ENCODE peak calls at places on chromosomes 5 and 9, in five cellular contexts. M is IMR-90, O is neural progenitor cell, C is neuronal stem cell, N is PC-9. Q is an unnamed sample.

GRCh38 chr9:88922091-88922490 is 69.2 kb upstream of the S1PR3 start:
- DNase-seq in O (no peak), M (no peak), N (no peak), C (no peak), Q (peak; percentile 89)

GRCh38 chr9:130143279-130143893 is 28.8 kb upstream of the NCS1 start:
- DNase-seq in M (no peak), C (no peak), O (no peak), N (no peak), Q (no peak)

GRCh38 chr5:7876867-7877266 is 7.9 kb downstream of the MTRR start:
- DNase-seq in O (no peak), M (peak; percentile 75), C (no peak), N (no peak), Q (no peak)

GRCh38 chr5:78235289-78235688 is 59.2 kb downstream of the AP3B1 start:
- DNase-seq in N (no peak), C (no peak), M (peak; percentile 56), O (no peak), Q (no peak)

GRCh38 chr5:139574641-139575312 is 13.6 kb downstream of the UBE2D2 start:
- DNase-seq in M (peak; percentile 62), O (peak; percentile 60), N (no peak), C (no peak), Q (peak; percentile 75)

GRCh38 chr5:87872986-87873385 is 395.7 kb downstream of the TMEM161B start:
- DNase-seq in C (peak; percentile 43), M (no peak), N (no peak), O (peak; percentile 71), Q (no peak)

GRCh38 chr9:77472646-77473045 is 175.5 kb downstream of the GNA14 start:
- DNase-seq in O (no peak), C (no peak), M (no peak), N (no peak), Q (no peak)

GRCh38 chr9:37283730-37284235 is 138.7 kb upstream of the GRHPR start:
- DNase-seq in M (peak; percentile 87), O (peak; percentile 34), N (no peak), C (no peak), Q (no peak)

GRCh38 chr9:28774433-28775029 is 1201.2 kb upstream of the C9orf72 start:
- DNase-seq in M (peak; percentile 0), O (peak; percentile 32), C (peak; percentile 24), N (no peak), Q (peak; percentile 51)

GRCh38 chr5:42250-42649 is 49.7 kb upstream of the PLEKHG4B start:
- DNase-seq in M (peak; percentile 4), O (peak; percentile 68), N (no peak), C (no peak), Q (no peak)

GRCh38 chr9:33109097-33109496 is 32.6 kb upstream of the SMU1 start:
- DNase-seq in C (no peak), N (no peak), M (no peak), O (no peak), Q (no peak)

GRCh38 chr5:156330141-156330870 is 3.3 kb downstream of the SGCD start:
- DNase-seq in M (peak; percentile 54), N (no peak), C (no peak), O (no peak), Q (no peak)

GRCh38 chr5:141199359-141200235 is at the start of gene PCDHB11:
- DNase-seq in C (no peak), N (no peak), O (peak; percentile 53), M (no peak), Q (peak; percentile 50)

GRCh38 chr5:171336486-171337206 is 27.6 kb downstream of the TLX3 start:
- DNase-seq in N (peak; percentile 46), C (no peak), O (peak; percentile 73), M (peak; percentile 64), Q (peak; percentile 55)

GRCh38 chr5:160937570-160937969 is 85.6 kb upstream of the ATP10B start:
- DNase-seq in O (no peak), M (no peak), N (peak; percentile 78), C (no peak), Q (no peak)

GRCh38 chr9:9299134-9299533 is 1313.7 kb downstream of the PTPRD start:
- DNase-seq in M (no peak), O (peak; percentile 16), N (no peak), C (no peak), Q (no peak)

GRCh38 chr5:177362871-177363507 is 5.3 kb downstream of the RGS14 start:
- DNase-seq in C (peak; percentile 55), O (peak; percentile 83), M (no peak), N (no peak), Q (peak; percentile 57)

GRCh38 chr5:124544366-124545055 is 201.9 kb downstream of the ZNF608 start:
- DNase-seq in C (no peak), O (no peak), N (no peak), M (peak; percentile 43), Q (no peak)

GRCh38 chr5:153445875-153446567 is 44.4 kb upstream of the GRIA1 start:
- DNase-seq in C (no peak), N (no peak), O (no peak), M (no peak), Q (no peak)

GRCh38 chr5:93585054-93585751 is 2.2 kb downstream of the NR2F1 start:
- DNase-seq in N (no peak), C (peak; percentile 29), M (no peak), O (peak; percentile 67), Q (peak; percentile 10)

GRCh38 chr9:134600431-134600830 is 41.2 kb upstream of the COL5A1 start:
- DNase-seq in M (no peak), O (no peak), C (no peak), N (no peak), Q (no peak)
- H3K4me1 ChIP-seq in M (peaks cover 15% of the 10 kb centered on the region), O (no peaks in the 10 kb centered on the region), C (no peaks in the 10 kb centered on the region), N (peaks cover 17% of the 10 kb centered on the region), Q (no peaks in the 10 kb centered on the region)

GRCh38 chr5:103217101-103217500 is 41.5 kb upstream of the MACIR start:
- DNase-seq in N (no peak), C (no peak), O (no peak), M (no peak), Q (no peak)

GRCh38 chr5:103211858-103212500 is 46.6 kb upstream of the MACIR start:
- DNase-seq in C (no peak), N (no peak), M (no peak), O (no peak), Q (peak; percentile 87)

GRCh38 chr5:103218164-103218563 is 40.4 kb upstream of the MACIR start:
- DNase-seq in N (peak; percentile 69), M (peak; percentile 87), O (no peak), C (no peak), Q (no peak)

GRCh38 chr5:103216137-103216536 is 42.4 kb upstream of the MACIR start:
- DNase-seq in N (no peak), O (no peak), M (peak; percentile 4), C (no peak), Q (no peak)

GRCh38 chr5:103216697-103217096 is 41.9 kb upstream of the MACIR start:
- DNase-seq in C (no peak), N (no peak), O (no peak), M (no peak), Q (no peak)
- H2AFZ ChIP-seq in C (no peak overlapping the region), N (no peak overlapping the region), O (no peak overlapping the region), M (no peak overlapping the region), Q (no peak overlapping the region)

DNA sequence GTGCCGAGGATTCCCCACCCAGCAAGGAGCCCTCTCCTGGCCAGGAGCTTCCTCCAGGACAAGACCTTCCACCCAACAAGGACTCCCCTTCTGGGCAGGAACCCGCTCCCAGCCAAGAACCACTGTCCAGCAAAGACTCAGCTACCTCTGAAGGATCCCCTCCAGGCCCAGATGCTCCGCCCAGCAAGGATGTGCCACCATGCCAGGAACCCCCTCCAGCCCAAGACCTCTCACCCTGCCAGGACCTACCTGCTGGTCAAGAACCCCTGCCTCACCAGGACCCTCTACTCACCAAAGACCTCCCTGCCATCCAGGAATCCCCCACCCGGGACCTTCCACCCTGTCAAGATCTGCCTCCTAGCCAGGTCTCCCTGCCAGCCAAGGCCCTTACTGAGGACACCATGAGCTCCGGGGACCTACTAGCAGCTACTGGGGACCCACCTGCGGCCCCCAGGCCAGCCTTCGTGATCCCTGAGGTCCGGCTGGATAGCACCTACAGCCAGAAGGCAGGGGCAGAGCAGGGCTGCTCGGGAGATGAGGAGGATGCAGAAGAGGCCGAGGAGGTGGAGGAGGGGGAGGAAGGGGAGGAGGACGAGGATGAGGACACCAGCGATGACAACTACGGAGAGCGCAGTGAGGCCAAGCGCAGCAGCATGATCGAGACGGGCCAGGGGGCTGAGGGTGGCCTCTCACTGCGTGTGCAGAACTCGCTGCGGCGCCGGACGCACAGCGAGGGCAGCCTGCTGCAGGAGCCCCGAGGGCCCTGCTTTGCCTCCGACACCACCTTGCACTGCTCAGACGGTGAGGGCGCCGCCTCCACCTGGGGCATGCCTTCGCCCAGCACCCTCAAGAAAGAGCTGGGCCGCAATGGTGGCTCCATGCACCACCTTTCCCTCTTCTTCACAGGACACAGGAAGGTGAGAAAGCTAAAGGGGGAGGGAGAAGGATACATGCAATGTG is 120.3 kb downstream of the RGS3 start:
- DNase-seq in O (no peak), M (no peak), C (no peak), N (no peak), Q (no peak)
- H3K4me1 ChIP-seq in O (no peaks in the 10 kb centered on the region), M (peaks cover 24% of the 10 kb centered on the region), C (peaks cover 3% of the 10 kb centered on the region), N (peaks cover 40% of the 10 kb centered on the region), Q (peaks cover 45% of the 10 kb centered on the region)

GRCh38 chr5:163252951-163253350 is 184.4 kb upstream of the CCNG1 start:
- DNase-seq in M (no peak), N (no peak), C (no peak), O (no peak), Q (no peak)
- H2AFZ ChIP-seq in M (no peak overlapping the region), N (no peak overlapping the region), C (no peak overlapping the region), O (no peak overlapping the region), Q (no peak overlapping the region)

DNA sequence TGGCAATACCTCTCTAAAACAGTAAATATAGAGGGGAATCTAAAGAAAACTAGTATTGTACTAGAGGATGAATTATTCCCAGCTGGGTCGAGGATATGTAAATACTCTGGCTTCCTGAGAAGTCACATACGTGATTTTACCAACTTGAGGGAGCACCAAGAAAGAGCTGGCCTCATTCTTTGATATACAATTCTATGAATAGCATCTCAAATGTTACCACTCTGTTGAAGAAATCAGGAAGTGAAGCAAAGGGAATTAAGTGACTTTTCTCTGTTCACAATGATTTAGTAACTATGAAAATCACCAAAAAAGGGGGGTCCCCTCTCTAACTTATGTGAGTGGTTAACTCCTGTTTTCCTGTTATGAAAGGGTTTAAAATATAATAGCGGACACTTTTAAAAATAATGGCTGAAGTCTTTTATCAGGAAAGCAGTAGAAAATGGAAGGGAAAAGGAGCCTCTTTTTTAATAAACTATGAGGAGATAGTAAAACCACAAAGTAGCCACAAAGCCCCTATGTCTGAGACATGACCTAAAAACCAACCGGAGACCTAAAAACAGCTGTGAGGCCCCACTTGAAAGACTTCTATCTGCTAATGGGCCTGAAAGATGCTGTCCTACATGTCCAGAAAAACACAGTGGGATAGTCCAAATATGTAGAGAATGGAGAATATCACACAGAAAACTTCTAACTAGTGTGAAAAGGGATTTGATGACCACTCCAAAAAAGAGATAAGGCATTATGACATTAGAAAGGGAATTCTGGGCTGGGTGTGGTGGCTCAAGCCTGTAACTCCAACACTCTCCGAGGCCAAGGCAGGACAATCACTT is 42.5 kb downstream of the LPAR1 start:
- DNase-seq in N (no peak), O (no peak), C (no peak), M (peak; percentile 54), Q (no peak)
- H3K4me1 ChIP-seq in N (no peaks in the 10 kb centered on the region), O (peaks cover 9% of the 10 kb centered on the region), C (peaks cover 4% of the 10 kb centered on the region), M (peaks cover 24% of the 10 kb centered on the region), Q (no peaks in the 10 kb centered on the region)

DNA sequence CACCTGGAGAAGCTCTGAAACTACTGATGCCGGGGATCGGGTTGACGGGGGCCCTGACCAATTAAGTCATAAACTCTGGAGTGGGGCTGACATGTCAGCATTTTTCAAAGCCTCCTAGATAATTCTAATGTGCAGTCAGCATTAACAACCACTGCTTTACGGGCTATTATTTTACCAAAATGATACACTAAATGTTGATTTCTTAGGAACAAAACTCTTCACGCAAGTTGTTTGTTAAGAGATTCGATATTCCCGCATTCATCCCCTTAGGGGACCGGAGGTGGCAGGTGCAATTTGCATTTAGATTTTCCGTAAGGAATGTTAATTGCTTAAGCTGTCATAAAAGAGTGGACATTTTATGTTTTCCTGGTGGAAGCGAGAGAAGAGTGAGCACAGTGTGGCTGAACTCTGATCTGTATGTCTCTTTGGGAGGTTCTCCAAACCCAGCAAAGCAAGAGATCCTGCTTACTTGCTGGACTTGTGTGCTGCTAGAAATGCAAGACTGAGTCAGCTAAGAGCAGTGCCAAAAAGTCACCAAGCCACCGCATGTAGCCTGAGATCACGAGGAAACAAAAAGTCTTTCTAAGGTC is 77.6 kb downstream of the UGCG start:
- DNase-seq in N (peak; percentile 69), O (no peak), C (no peak), M (peak; percentile 66), Q (no peak)
- H2AFZ ChIP-seq in N (peak overlapping the region; percentile 37), O (no peak overlapping the region), C (no peak overlapping the region), M (no peak overlapping the region), Q (no peak overlapping the region)